ENCODE peak calls at places on chromosomes 16 and 17, in nine cellular contexts. G is upper lobe of right lung, Q is adrenal gland, A is mesenchymal stem cell, Y is esophagus squamous epithelium, M is heart right ventricle, N is endothelial cell of umbilical vein, S is PC-3, D is tibial nerve. F is an unnamed sample.
A peak's percentile ranks its signal among the peaks of the same experiment; 100 is the strongest.

GRCh38 chr17:32755045-32755805 is 121.7 kb downstream of the MYO1D start:
- DNase-seq in G (no peak), Q (no peak), A (peak; percentile 80), Y (no peak), M (no peak), N (peak; percentile 84), S (peak; percentile 68), D (no peak), F (peak; percentile 82)

GRCh38 chr16:66416136-66416535 is 11.0 kb upstream of the BEAN1 start:
- DNase-seq in G (no peak), Q (no peak), A (no peak), Y (no peak), M (no peak), N (no peak), S (peak; percentile 7), D (no peak), F (no peak)

GRCh38 chr16:62064173-62064572 is 27.9 kb upstream of the CDH8 start:
- DNase-seq in G (no peak), Q (no peak), A (no peak), Y (no peak), M (no peak), N (no peak), S (no peak), D (no peak), F (no peak)

GRCh38 chr16:24281466-24281865 is 25.3 kb downstream of the CACNG3 start:
- DNase-seq in G (no peak), Q (no peak), A (no peak), Y (no peak), M (no peak), N (no peak), S (no peak), D (no peak), F (no peak)

GRCh38 chr17:58391302-58391984 is 25.9 kb downstream of the RNF43 start:
- DNase-seq in G (peak; percentile 78), Q (peak; percentile 95), A (no peak), Y (no peak), M (no peak), N (peak; percentile 82), S (peak; percentile 99), D (no peak), F (no peak)

GRCh38 chr17:39553326-39553945 is 54.3 kb downstream of the NEUROD2 start:
- DNase-seq in G (no peak), Q (peak; percentile 68), A (no peak), Y (no peak), M (no peak), N (peak; percentile 32), S (peak; percentile 47), D (no peak), F (peak; percentile 53)

GRCh38 chr17:39867084-39867890 is 715 bp upstream of the ZPBP2 start:
- DNase-seq in G (no peak), Q (no peak), A (no peak), Y (no peak), M (no peak), N (no peak), S (no peak), D (no peak), F (no peak)

GRCh38 chr16:67504190-67505021 is 21.1 kb upstream of the AGRP start:
- DNase-seq in G (peak; percentile 75), Q (peak; percentile 42), A (no peak), Y (no peak), M (no peak), N (no peak), S (peak; percentile 35), D (peak; percentile 50), F (no peak)

GRCh38 chr17:18184143-18185007 is 747 bp downstream of the ALKBH5 start:
- DNase-seq in G (peak; percentile 81), Q (peak; percentile 71), A (peak; percentile 75), Y (no peak), M (peak; percentile 47), N (peak; percentile 46), S (peak; percentile 20), D (peak; percentile 22), F (peak; percentile 78)

GRCh38 chr16:80591071-80591935 is 50.5 kb downstream of the DYNLRB2 start:
- DNase-seq in G (no peak), Q (no peak), A (no peak), Y (no peak), M (no peak), N (no peak), S (no peak), D (no peak), F (no peak)

GRCh38 chr16:11198817-11199216 is 57.2 kb downstream of the SOCS1 start:
- DNase-seq in G (no peak), Q (no peak), A (no peak), Y (no peak), M (no peak), N (no peak), S (peak; percentile 80), D (no peak), F (no peak)

GRCh38 chr16:56600398-56600999 is 7.9 kb upstream of the MT2A start:
- DNase-seq in G (no peak), Q (peak; percentile 74), A (peak; percentile 59), Y (no peak), M (no peak), N (peak; percentile 54), S (peak; percentile 68), D (peak; percentile 49), F (peak; percentile 83)

DNA sequence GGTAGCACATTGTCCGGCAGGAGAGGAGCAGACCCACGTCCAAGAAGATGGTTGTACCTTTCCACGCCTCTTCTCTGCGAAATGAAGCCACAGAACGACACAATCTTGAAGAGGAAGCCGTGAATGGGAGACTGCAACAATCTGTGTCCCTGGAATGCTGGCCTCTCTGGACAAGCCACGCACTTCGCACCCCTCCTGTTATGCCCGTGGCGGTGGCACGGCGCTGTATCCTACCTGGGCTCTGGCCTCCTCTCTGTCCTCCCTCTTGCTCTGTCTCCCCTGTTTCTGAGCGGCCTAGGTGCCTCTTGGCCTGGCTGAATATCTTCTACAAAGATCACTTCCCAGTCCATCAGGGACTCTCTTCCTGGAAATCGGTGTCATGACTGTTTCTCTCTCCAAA is 717.8 kb downstream of the KCNJ18 start:
- DNase-seq in G (no peak), Q (no peak), A (no peak), Y (no peak), M (no peak), N (no peak), S (no peak), D (no peak), F (no peak)
- H3K9me3 ChIP-seq in G (no peaks in the 10 kb centered on the region), Q (no peaks in the 10 kb centered on the region), A (no peaks in the 10 kb centered on the region), Y (peaks cover 4% of the 10 kb centered on the region), M (no peaks in the 10 kb centered on the region), N (peaks cover 3% of the 10 kb centered on the region), S (peaks cover 16% of the 10 kb centered on the region), D (no peaks in the 10 kb centered on the region), F (no peaks in the 10 kb centered on the region)

GRCh38 chr16:26158142-26158759 is 466.5 kb downstream of the HS3ST4 start:
- DNase-seq in G (no peak), Q (no peak), A (no peak), Y (no peak), M (no peak), N (no peak), S (no peak), D (no peak), F (no peak)
- H3K9me3 ChIP-seq in G (no peaks in the 10 kb centered on the region), Q (no peaks in the 10 kb centered on the region), A (no peaks in the 10 kb centered on the region), Y (no peaks in the 10 kb centered on the region), M (no peaks in the 10 kb centered on the region), N (peaks cover 8% of the 10 kb centered on the region), S (no peaks in the 10 kb centered on the region), D (no peaks in the 10 kb centered on the region), F (no peaks in the 10 kb centered on the region)

GRCh38 chr16:63174801-63175200 is 1138.6 kb upstream of the CDH8 start:
- DNase-seq in G (no peak), Q (no peak), A (no peak), Y (no peak), M (no peak), N (no peak), S (no peak), D (no peak), F (no peak)
- H3K9me3 ChIP-seq in G (no peaks in the 10 kb centered on the region), Q (no peaks in the 10 kb centered on the region), A (no peaks in the 10 kb centered on the region), Y (no peaks in the 10 kb centered on the region), M (no peaks in the 10 kb centered on the region), N (peaks cover 3% of the 10 kb centered on the region), S (no peaks in the 10 kb centered on the region), D (no peaks in the 10 kb centered on the region), F (peaks cover 3% of the 10 kb centered on the region)

GRCh38 chr17:22717211-22717610 is 1024.9 kb downstream of the KCNJ18 start:
- DNase-seq in G (no peak), Q (no peak), A (no peak), Y (no peak), M (no peak), N (no peak), S (no peak), D (no peak), F (no peak)
- H3K9me3 ChIP-seq in G (peaks cover under 1% of the 10 kb centered on the region), Q (peaks cover 4% of the 10 kb centered on the region), A (peaks cover 18% of the 10 kb centered on the region), Y (no peaks in the 10 kb centered on the region), M (no peaks in the 10 kb centered on the region), N (peaks cover 4% of the 10 kb centered on the region), S (peaks cover 9% of the 10 kb centered on the region), D (no peaks in the 10 kb centered on the region), F (no peaks in the 10 kb centered on the region)

DNA sequence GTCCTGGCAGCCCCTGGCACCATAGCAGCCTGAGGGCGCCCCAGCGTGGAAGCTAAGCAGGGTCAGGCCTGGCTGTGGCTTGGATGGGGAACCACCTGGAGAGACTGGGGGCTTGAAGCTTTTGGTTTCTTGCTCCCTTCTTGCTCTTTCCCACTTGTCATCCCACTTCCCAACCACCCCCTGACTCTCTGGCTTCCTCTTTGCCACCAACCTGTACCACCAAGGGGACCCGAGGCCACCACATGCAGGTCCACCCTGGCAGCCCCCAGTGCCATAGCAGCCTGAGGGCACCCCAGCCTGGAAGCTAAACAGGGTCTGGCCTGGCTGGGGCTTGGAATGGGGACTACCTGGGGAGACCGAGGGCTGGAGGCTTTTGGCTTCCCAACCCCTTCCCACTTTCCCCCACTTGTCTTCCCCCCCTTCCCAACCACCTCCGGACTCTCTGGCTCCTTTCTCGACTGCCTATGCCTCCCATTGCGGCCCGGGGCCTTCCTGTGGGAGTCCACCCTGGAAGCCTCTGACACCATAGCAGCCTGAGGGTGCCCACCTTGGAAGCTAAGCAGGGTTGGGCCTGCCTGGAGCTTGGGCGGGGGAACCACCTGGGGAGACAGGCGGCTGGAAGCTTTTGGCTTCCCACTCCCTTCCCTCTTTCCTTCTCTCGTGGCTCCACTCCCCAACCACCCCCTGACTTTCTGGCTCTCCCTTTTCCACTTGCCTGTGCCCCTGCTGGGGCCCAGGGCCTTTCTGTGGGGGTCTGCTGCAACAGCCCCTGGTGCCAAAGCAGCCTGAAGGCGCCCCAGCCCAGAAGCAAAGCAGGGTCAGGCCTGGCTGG is 2294.4 kb downstream of the TP53TG3F start:
- DNase-seq in G (no peak), Q (no peak), A (no peak), Y (no peak), M (no peak), N (no peak), S (no peak), D (no peak), F (no peak)
- H3K9me3 ChIP-seq in G (peaks cover 4% of the 10 kb centered on the region), Q (no peaks in the 10 kb centered on the region), A (no peaks in the 10 kb centered on the region), Y (peaks cover 3% of the 10 kb centered on the region), M (no peaks in the 10 kb centered on the region), N (peaks cover 4% of the 10 kb centered on the region), S (no peaks in the 10 kb centered on the region), D (no peaks in the 10 kb centered on the region), F (no peaks in the 10 kb centered on the region)

GRCh38 chr16:2692251-2692947 is 10.1 kb downstream of the KCTD5 start:
- DNase-seq in G (no peak), Q (peak; percentile 65), A (no peak), Y (no peak), M (peak; percentile 52), N (no peak), S (no peak), D (no peak), F (no peak)
- H3K9me3 ChIP-seq in G (no peaks in the 10 kb centered on the region), Q (no peaks in the 10 kb centered on the region), A (no peaks in the 10 kb centered on the region), Y (no peaks in the 10 kb centered on the region), M (no peaks in the 10 kb centered on the region), N (no peaks in the 10 kb centered on the region), S (no peaks in the 10 kb centered on the region), D (no peaks in the 10 kb centered on the region), F (no peaks in the 10 kb centered on the region)

F was measured in adipocyte.